ENCODE peak calls at places on chromosomes 11 and 22, in five cellular contexts. One of them, this sample, is unnamed.
A peak's percentile ranks its signal among the peaks of the same experiment; 100 is the strongest.

GRCh38 chr11:22797081-22797480 is 32.5 kb downstream of the SVIP start:
- DNase-seq in heart right ventricle: no peak
- DNase-seq in left ventricle myocardium inferior: no peak
- DNase-seq in spleen: no peak
- DNase-seq in body of pancreas: no peak
- DNase-seq in this sample: no peak

GRCh38 chr11:69339041-69339733 is 45.2 kb downstream of the MYEOV start:
- DNase-seq in body of pancreas: no peak
- DNase-seq in heart right ventricle: no peak
- DNase-seq in left ventricle myocardium inferior: no peak
- DNase-seq in spleen: no peak
- DNase-seq in this sample: peak; percentile 38

GRCh38 chr11:126607776-126608625 is 252.5 kb downstream of the ST3GAL4 start:
- DNase-seq in body of pancreas: no peak
- DNase-seq in heart right ventricle: no peak
- DNase-seq in spleen: no peak
- DNase-seq in left ventricle myocardium inferior: no peak
- DNase-seq in this sample: no peak

GRCh38 chr11:24155792-24156191 is 341.1 kb upstream of the LUZP2 start:
- DNase-seq in heart right ventricle: no peak
- DNase-seq in spleen: no peak
- DNase-seq in body of pancreas: no peak
- DNase-seq in left ventricle myocardium inferior: no peak
- DNase-seq in this sample: no peak

GRCh38 chr11:10096987-10097386 is 197.0 kb downstream of the SBF2 start:
- DNase-seq in body of pancreas: no peak
- DNase-seq in spleen: no peak
- DNase-seq in heart right ventricle: no peak
- DNase-seq in left ventricle myocardium inferior: no peak
- DNase-seq in this sample: no peak

GRCh38 chr11:57936050-57936418 is 87.6 kb upstream of the OR9Q1 start:
- DNase-seq in left ventricle myocardium inferior: no peak
- DNase-seq in spleen: no peak
- DNase-seq in body of pancreas: no peak
- DNase-seq in heart right ventricle: no peak
- DNase-seq in this sample: no peak

GRCh38 chr11:72075109-72075508 is 5.2 kb downstream of the NUMA1 start:
- DNase-seq in body of pancreas: no peak
- DNase-seq in spleen: no peak
- DNase-seq in heart right ventricle: no peak
- DNase-seq in left ventricle myocardium inferior: no peak
- DNase-seq in this sample: no peak

GRCh38 chr22:19629720-19630419 is 84.4 kb upstream of the SEPTIN5 start:
- DNase-seq in body of pancreas: peak; percentile 84
- DNase-seq in heart right ventricle: peak; percentile 82
- DNase-seq in spleen: peak; percentile 92
- DNase-seq in left ventricle myocardium inferior: peak; percentile 65
- DNase-seq in this sample: peak; percentile 66

GRCh38 chr11:34458566-34458965 is 19.8 kb downstream of the CAT start:
- DNase-seq in spleen: no peak
- DNase-seq in body of pancreas: no peak
- DNase-seq in left ventricle myocardium inferior: no peak
- DNase-seq in heart right ventricle: no peak
- DNase-seq in this sample: no peak

GRCh38 chr11:116710762-116711161 is 62.0 kb downstream of the BUD13 start:
- DNase-seq in left ventricle myocardium inferior: no peak
- DNase-seq in body of pancreas: no peak
- DNase-seq in heart right ventricle: no peak
- DNase-seq in spleen: no peak
- DNase-seq in this sample: no peak

GRCh38 chr11:116715383-116715782 is 57.4 kb downstream of the BUD13 start:
- DNase-seq in body of pancreas: no peak
- DNase-seq in left ventricle myocardium inferior: no peak
- DNase-seq in spleen: no peak
- DNase-seq in heart right ventricle: no peak
- DNase-seq in this sample: no peak

GRCh38 chr11:116709970-116710369 is 62.8 kb downstream of the BUD13 start:
- DNase-seq in heart right ventricle: no peak
- DNase-seq in spleen: no peak
- DNase-seq in left ventricle myocardium inferior: no peak
- DNase-seq in body of pancreas: no peak
- DNase-seq in this sample: no peak

GRCh38 chr11:116714902-116715301 is 57.9 kb downstream of the BUD13 start:
- DNase-seq in left ventricle myocardium inferior: no peak
- DNase-seq in heart right ventricle: no peak
- DNase-seq in body of pancreas: no peak
- DNase-seq in spleen: no peak
- DNase-seq in this sample: no peak

GRCh38 chr11:116712428-116712827 is 60.4 kb downstream of the BUD13 start:
- DNase-seq in spleen: no peak
- DNase-seq in heart right ventricle: no peak
- DNase-seq in body of pancreas: no peak
- DNase-seq in left ventricle myocardium inferior: no peak
- DNase-seq in this sample: no peak
- H3K27ac ChIP-seq in spleen: no peak overlapping the region
- H3K27ac ChIP-seq in heart right ventricle: no peak overlapping the region
- H3K27ac ChIP-seq in body of pancreas: no peak overlapping the region
- H3K27ac ChIP-seq in left ventricle myocardium inferior: no peak overlapping the region
- H3K27ac ChIP-seq in this sample: no peak overlapping the region

DNA sequence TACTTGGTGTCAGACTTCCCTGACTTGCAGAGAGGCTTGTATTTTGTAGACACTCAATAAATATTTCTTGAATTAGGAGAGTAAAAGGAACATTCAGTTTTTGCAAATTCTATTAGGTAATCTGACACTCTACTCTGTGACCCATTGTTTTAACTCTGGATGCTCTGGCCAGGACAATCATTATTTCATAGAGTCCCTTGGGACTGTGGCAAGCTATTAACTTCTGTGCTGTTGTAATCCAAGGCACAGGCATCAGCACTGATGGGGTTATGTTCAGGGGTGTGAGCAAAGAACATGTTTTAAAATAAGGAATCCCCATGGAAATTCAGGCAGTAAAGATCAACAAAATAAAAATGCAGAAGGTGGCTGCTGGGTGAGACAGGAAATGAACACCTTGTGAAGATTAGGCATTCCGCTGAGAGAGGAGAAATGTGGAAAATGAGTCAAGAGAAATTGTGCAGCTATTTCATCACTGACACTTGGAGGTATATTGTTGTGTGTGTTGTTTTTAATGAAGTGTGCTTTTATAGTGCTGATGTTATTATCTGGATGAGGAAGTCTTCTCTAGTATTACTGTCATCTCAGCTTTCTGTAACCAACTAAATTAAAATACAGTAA is 175.2 kb downstream of the WNT11 start:
- DNase-seq in body of pancreas: no peak
- DNase-seq in heart right ventricle: no peak
- DNase-seq in spleen: no peak
- DNase-seq in left ventricle myocardium inferior: no peak
- DNase-seq in this sample: no peak
- TF ChIP-seq CTCF in body of pancreas: no peak
- TF ChIP-seq CTCF in heart right ventricle: no peak
- TF ChIP-seq CTCF in spleen: no peak
- TF ChIP-seq CTCF in left ventricle myocardium inferior: no peak
- TF ChIP-seq CTCF in this sample: no peak

GRCh38 chr11:46981429-46981828 is 44.9 kb downstream of the CSTPP1 start:
- DNase-seq in body of pancreas: no peak
- DNase-seq in heart right ventricle: no peak
- DNase-seq in spleen: no peak
- DNase-seq in left ventricle myocardium inferior: no peak
- DNase-seq in this sample: no peak

GRCh38 chr11:46976182-46976854 is 39.8 kb downstream of the CSTPP1 start:
- DNase-seq in spleen: no peak
- DNase-seq in body of pancreas: no peak
- DNase-seq in heart right ventricle: no peak
- DNase-seq in left ventricle myocardium inferior: no peak
- DNase-seq in this sample: no peak

GRCh38 chr11:46979358-46979757 is 42.8 kb downstream of the CSTPP1 start:
- DNase-seq in spleen: no peak
- DNase-seq in body of pancreas: no peak
- DNase-seq in heart right ventricle: no peak
- DNase-seq in left ventricle myocardium inferior: no peak
- DNase-seq in this sample: no peak

GRCh38 chr11:46977038-46977818 is 40.7 kb downstream of the CSTPP1 start:
- DNase-seq in left ventricle myocardium inferior: no peak
- DNase-seq in spleen: no peak
- DNase-seq in body of pancreas: no peak
- DNase-seq in heart right ventricle: peak; percentile 6
- DNase-seq in this sample: no peak

GRCh38 chr11:46977940-46978595 is 41.5 kb downstream of the CSTPP1 start:
- DNase-seq in left ventricle myocardium inferior: no peak
- DNase-seq in spleen: no peak
- DNase-seq in heart right ventricle: no peak
- DNase-seq in body of pancreas: no peak
- DNase-seq in this sample: no peak
- H3K4me1 ChIP-seq in left ventricle myocardium inferior: peaks cover 11% of the 10 kb centered on the region
- H3K4me1 ChIP-seq in spleen: no peaks in the 10 kb centered on the region
- H3K4me1 ChIP-seq in heart right ventricle: peaks cover 8% of the 10 kb centered on the region
- H3K4me1 ChIP-seq in body of pancreas: peaks cover 3% of the 10 kb centered on the region
- H3K4me1 ChIP-seq in this sample: no peaks in the 10 kb centered on the region

GRCh38 chr11:118921929-118922744 is 3.6 kb downstream of the BCL9L start:
- DNase-seq in left ventricle myocardium inferior: peak; percentile 87
- DNase-seq in spleen: peak; percentile 83
- DNase-seq in body of pancreas: peak; percentile 95
- DNase-seq in heart right ventricle: peak; percentile 83
- DNase-seq in this sample: peak; percentile 93

GRCh38 chr11:118918686-118919280 is 6.9 kb downstream of the BCL9L start:
- DNase-seq in body of pancreas: peak; percentile 25
- DNase-seq in left ventricle myocardium inferior: no peak
- DNase-seq in spleen: no peak
- DNase-seq in heart right ventricle: no peak
- DNase-seq in this sample: no peak

GRCh38 chr11:118923721-118924587 is 1.8 kb downstream of the BCL9L start:
- DNase-seq in heart right ventricle: no peak
- DNase-seq in left ventricle myocardium inferior: no peak
- DNase-seq in body of pancreas: peak; percentile 44
- DNase-seq in spleen: no peak
- DNase-seq in this sample: no peak

GRCh38 chr11:118922745-118923627 is 2.7 kb downstream of the BCL9L start:
- DNase-seq in left ventricle myocardium inferior: no peak
- DNase-seq in spleen: peak; percentile 72
- DNase-seq in body of pancreas: no peak
- DNase-seq in heart right ventricle: no peak
- DNase-seq in this sample: no peak

DNA sequence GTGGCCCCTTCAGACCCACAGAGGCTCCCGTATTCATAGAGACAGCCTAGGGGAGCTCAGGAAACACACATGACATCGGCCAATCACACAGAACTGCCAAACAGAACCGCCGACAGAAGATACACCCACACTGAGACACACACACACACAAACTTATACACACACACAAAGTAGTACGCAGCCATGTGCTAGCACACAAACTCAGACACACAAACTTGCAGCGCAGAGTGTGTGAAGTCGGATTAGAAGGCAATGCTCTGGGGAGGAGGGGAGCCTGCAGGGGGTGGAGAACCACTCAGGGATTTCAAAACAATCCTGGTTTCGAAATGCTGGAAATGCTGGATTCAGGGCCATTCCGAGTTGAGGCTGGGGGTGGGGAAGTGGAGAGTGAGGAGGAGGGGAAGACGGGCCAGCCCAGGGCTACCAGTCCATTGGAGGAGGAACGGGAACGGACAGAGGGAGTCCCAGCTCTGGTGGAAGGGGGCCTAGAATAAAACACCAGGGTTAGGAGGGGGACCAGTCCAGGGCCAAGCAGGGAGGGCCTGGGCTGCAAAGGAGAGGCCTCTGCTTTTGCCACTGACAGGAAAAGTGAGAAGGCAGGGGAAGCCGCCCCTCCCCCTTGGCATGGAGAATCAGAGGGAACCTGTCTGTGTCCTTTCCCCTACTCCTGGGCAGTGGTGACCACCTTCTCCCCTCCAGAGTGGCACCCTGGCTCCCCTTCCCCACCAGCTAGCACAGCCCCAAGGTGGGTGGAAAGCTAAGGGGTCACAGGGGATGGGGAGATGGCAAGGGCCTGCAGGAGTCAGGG is 4.4 kb downstream of the BCL9L start:
- DNase-seq in spleen: peak; percentile 76
- DNase-seq in left ventricle myocardium inferior: peak; percentile 68
- DNase-seq in body of pancreas: peak; percentile 73
- DNase-seq in heart right ventricle: peak; percentile 54
- DNase-seq in this sample: peak; percentile 91
- H3K27ac ChIP-seq in spleen: peak overlapping the region; percentile 55
- H3K27ac ChIP-seq in left ventricle myocardium inferior: peak overlapping the region; percentile 96
- H3K27ac ChIP-seq in body of pancreas: peak overlapping the region; percentile 96
- H3K27ac ChIP-seq in heart right ventricle: peak overlapping the region; percentile 98
- H3K27ac ChIP-seq in this sample: peak overlapping the region; percentile 94

GRCh38 chr22:48264586-48264985 is 1502.1 kb downstream of the TBC1D22A start:
- DNase-seq in left ventricle myocardium inferior: no peak
- DNase-seq in spleen: no peak
- DNase-seq in body of pancreas: no peak
- DNase-seq in heart right ventricle: no peak
- DNase-seq in this sample: no peak
- TF ChIP-seq CTCF in left ventricle myocardium inferior: no peak
- TF ChIP-seq CTCF in spleen: no peak
- TF ChIP-seq CTCF in body of pancreas: no peak
- TF ChIP-seq CTCF in heart right ventricle: no peak
- TF ChIP-seq CTCF in this sample: no peak

GRCh38 chr22:40007826-40008710 is 13.3 kb downstream of the FAM83F start:
- DNase-seq in left ventricle myocardium inferior: no peak
- DNase-seq in heart right ventricle: no peak
- DNase-seq in body of pancreas: no peak
- DNase-seq in spleen: peak; percentile 74
- DNase-seq in this sample: no peak

GRCh38 chr22:40009231-40009769 is 14.5 kb downstream of the FAM83F start:
- DNase-seq in heart right ventricle: no peak
- DNase-seq in body of pancreas: peak; percentile 47
- DNase-seq in spleen: no peak
- DNase-seq in left ventricle myocardium inferior: no peak
- DNase-seq in this sample: no peak

GRCh38 chr22:40008726-40009125 is 14.0 kb downstream of the FAM83F start:
- DNase-seq in spleen: no peak
- DNase-seq in heart right ventricle: no peak
- DNase-seq in body of pancreas: no peak
- DNase-seq in left ventricle myocardium inferior: no peak
- DNase-seq in this sample: no peak

GRCh38 chr22:40004836-40005235 is 10.1 kb downstream of the FAM83F start:
- DNase-seq in heart right ventricle: no peak
- DNase-seq in body of pancreas: no peak
- DNase-seq in spleen: no peak
- DNase-seq in left ventricle myocardium inferior: no peak
- DNase-seq in this sample: no peak

GRCh38 chr22:40006641-40007040 is 11.9 kb downstream of the FAM83F start:
- DNase-seq in body of pancreas: no peak
- DNase-seq in left ventricle myocardium inferior: no peak
- DNase-seq in spleen: peak; percentile 71
- DNase-seq in heart right ventricle: no peak
- DNase-seq in this sample: no peak
- H3K4me1 ChIP-seq in body of pancreas: peaks cover 48% of the 10 kb centered on the region
- H3K4me1 ChIP-seq in left ventricle myocardium inferior: no peaks in the 10 kb centered on the region
- H3K4me1 ChIP-seq in spleen: no peaks in the 10 kb centered on the region
- H3K4me1 ChIP-seq in heart right ventricle: peaks cover 7% of the 10 kb centered on the region
- H3K4me1 ChIP-seq in this sample: no peaks in the 10 kb centered on the region

This sample was measured in right atrium auricular region.